ENCODE peak calls at places on chromosomes 4 and X, in ten cellular contexts. C, W, N, J, B, A, Z, G, K and T are unnamed samples.

GRCh38 chr4:22573198-22573597 is 57.3 kb upstream of the ADGRA3 start:
- DNase-seq in C (peak; percentile 71), W (peak; percentile 53), N (no peak), J (no peak), B (peak; percentile 19), A (peak; percentile 63), Z (peak; percentile 71), G (peak; percentile 75), K (no peak), T (no peak)

GRCh38 chrX:115901241-115901640 is 269.3 kb upstream of the AGTR2 start:
- DNase-seq in C (no peak), W (no peak), N (no peak), J (no peak), B (no peak), A (no peak), Z (no peak), G (no peak), K (no peak), T (no peak)

GRCh38 chrX:119654112-119654531 is 38.8 kb downstream of the SEPTIN6 start:
- DNase-seq in C (peak; percentile 56), W (no peak), N (no peak), J (no peak), B (peak; percentile 50), A (peak; percentile 14), Z (peak; percentile 90), G (no peak), K (peak; percentile 54), T (no peak)

GRCh38 chrX:130051176-130051845 is 59.0 kb downstream of the ELF4 start:
- DNase-seq in C (no peak), W (no peak), N (no peak), J (no peak), B (no peak), A (no peak), Z (no peak), G (no peak), K (no peak), T (no peak)

GRCh38 chrX:119853449-119853848 is 686 bp upstream of the UPF3B start:
- DNase-seq in C (no peak), W (peak; percentile 49), N (no peak), J (no peak), B (no peak), A (no peak), Z (peak; percentile 19), G (peak; percentile 12), K (no peak), T (no peak)

GRCh38 chr4:102554482-102554881 is 53.3 kb downstream of the NFKB1 start:
- DNase-seq in C (peak; percentile 66), W (peak; percentile 50), N (no peak), J (no peak), B (peak; percentile 80), A (no peak), Z (no peak), G (peak; percentile 14), K (peak; percentile 92), T (peak; percentile 51)

GRCh38 chrX:40473460-40474204 is 107.1 kb upstream of the ATP6AP2 start:
- DNase-seq in C (no peak), W (no peak), N (no peak), J (no peak), B (no peak), A (no peak), Z (no peak), G (no peak), K (no peak), T (no peak)

GRCh38 chr4:52869656-52870055 is 7.5 kb downstream of the RASL11B start:
- DNase-seq in C (no peak), W (no peak), N (no peak), J (no peak), B (no peak), A (no peak), Z (no peak), G (no peak), K (no peak), T (no peak)

GRCh38 chr4:879730-880079 is 52.4 kb downstream of the GAK start:
- DNase-seq in C (no peak), W (no peak), N (no peak), J (no peak), B (no peak), A (no peak), Z (no peak), G (no peak), K (no peak), T (no peak)

GRCh38 chrX:142327182-142327581 is 122.1 kb upstream of the MAGEC2 start:
- DNase-seq in C (no peak), W (no peak), N (no peak), J (no peak), B (no peak), A (no peak), Z (no peak), G (no peak), K (no peak), T (no peak)

GRCh38 chr4:106854970-106855369 is 181.1 kb downstream of the DKK2 start:
- DNase-seq in C (no peak), W (no peak), N (no peak), J (no peak), B (no peak), A (no peak), Z (no peak), G (no peak), K (no peak), T (no peak)

GRCh38 chrX:107978707-107979307 is 3.4 kb downstream of the TEX13B start:
- DNase-seq in C (no peak), W (no peak), N (peak; percentile 18), J (no peak), B (peak; percentile 14), A (no peak), Z (no peak), G (no peak), K (peak; percentile 19), T (peak; percentile 1)

GRCh38 chrX:88883205-88883604 is 136.2 kb downstream of the CPXCR1 start:
- DNase-seq in C (no peak), W (no peak), N (no peak), J (no peak), B (no peak), A (no peak), Z (no peak), G (no peak), K (no peak), T (no peak)

GRCh38 chrX:98523026-98523425 is 1639.3 kb downstream of the RPA4 start:
- DNase-seq in C (no peak), W (no peak), N (no peak), J (no peak), B (no peak), A (no peak), Z (no peak), G (no peak), K (no peak), T (no peak)

GRCh38 chrX:13607996-13608365 is 38.6 kb downstream of the EGFL6 start:
- DNase-seq in C (no peak), W (no peak), N (no peak), J (no peak), B (no peak), A (no peak), Z (no peak), G (no peak), K (no peak), T (no peak)

GRCh38 chr4:15162465-15163283 is 160.4 kb downstream of the CPEB2 start:
- DNase-seq in C (no peak), W (no peak), N (no peak), J (no peak), B (no peak), A (no peak), Z (no peak), G (no peak), K (peak; percentile 53), T (no peak)

DNA sequence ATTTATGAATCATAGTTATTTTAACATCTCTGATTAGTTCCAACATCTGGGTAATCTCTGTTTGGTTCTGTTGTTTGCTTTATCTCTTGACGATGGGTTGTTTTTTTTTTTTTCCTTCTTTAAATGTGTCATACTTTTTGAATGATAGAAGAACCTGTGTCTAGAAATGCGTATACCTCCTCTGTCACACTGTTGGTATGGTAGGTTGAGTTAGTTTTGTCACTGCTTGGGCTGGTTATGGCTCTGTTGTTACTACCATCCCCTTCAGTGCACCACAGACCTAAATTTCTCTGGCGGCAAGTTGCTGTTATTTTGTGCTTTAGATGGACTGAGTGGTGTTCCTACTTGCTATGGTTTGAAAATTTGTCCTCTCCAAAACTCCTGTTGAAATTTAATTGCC is 16.8 kb downstream of the STIM2 start:
- DNase-seq in C (no peak), W (no peak), N (no peak), J (no peak), B (no peak), A (no peak), Z (no peak), G (no peak), K (no peak), T (no peak)
- H3K9me3 ChIP-seq in C (peaks cover 8% of the 10 kb centered on the region), W (no peaks in the 10 kb centered on the region), N (no peaks in the 10 kb centered on the region), J (no peaks in the 10 kb centered on the region), B (no peaks in the 10 kb centered on the region), A (no peaks in the 10 kb centered on the region), Z (no peaks in the 10 kb centered on the region), G (no peaks in the 10 kb centered on the region), K (no peaks in the 10 kb centered on the region), T (no peaks in the 10 kb centered on the region)

GRCh38 chr4:176793060-176793605 is 411 bp upstream of the VEGFC start:
- DNase-seq in C (no peak), W (no peak), N (no peak), J (no peak), B (no peak), A (peak; percentile 11), Z (no peak), G (no peak), K (no peak), T (no peak)
- H3K27ac ChIP-seq in C (peak overlapping the region; percentile 58), W (peak overlapping the region; percentile 42), N (peak overlapping the region; percentile 94), J (peak overlapping the region; percentile 92), B (peak overlapping the region; percentile 78), A (no peak overlapping the region), Z (peak overlapping the region; percentile 31), G (no peak overlapping the region), K (peak overlapping the region; percentile 86), T (peak overlapping the region; percentile 77)

DNA sequence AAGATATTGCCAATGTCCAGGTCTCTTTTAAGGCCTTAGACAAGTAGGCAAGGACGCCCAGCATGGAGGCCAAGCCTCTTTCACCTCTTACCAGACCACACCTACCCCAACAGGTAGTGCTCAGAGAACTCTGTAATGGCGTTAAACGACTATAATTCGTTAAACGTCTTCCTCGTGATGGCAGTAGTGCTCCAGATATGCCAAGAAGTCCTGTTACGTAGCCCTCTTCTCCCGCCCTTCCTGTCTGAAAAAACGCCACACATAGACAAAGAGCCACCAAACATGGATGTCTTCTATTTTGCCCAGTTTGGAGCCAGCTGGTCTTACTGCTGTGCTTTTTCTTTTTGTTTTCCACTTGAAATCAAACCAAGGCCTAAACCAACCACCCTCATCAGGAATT is 190.7 kb downstream of the OR13H1 start:
- DNase-seq in C (no peak), W (peak; percentile 93), N (no peak), J (no peak), B (peak; percentile 61), A (no peak), Z (no peak), G (peak; percentile 85), K (peak; percentile 81), T (no peak)
- TF ChIP-seq CTCF in C (no peak), W (no peak), N (no peak), J (peak; percentile 17), B (no peak), A (no peak), Z (no peak), G (no peak), K (peak; percentile 44), T (no peak)

GRCh38 chr4:61762722-61763627 is 562.8 kb downstream of the ADGRL3 start:
- DNase-seq in C (no peak), W (no peak), N (no peak), J (no peak), B (no peak), A (no peak), Z (no peak), G (no peak), K (no peak), T (no peak)

GRCh38 chr4:61763682-61764081 is 563.6 kb downstream of the ADGRL3 start:
- DNase-seq in C (no peak), W (no peak), N (no peak), J (no peak), B (no peak), A (no peak), Z (no peak), G (no peak), K (no peak), T (no peak)

GRCh38 chr4:61760820-61761219 is 560.7 kb downstream of the ADGRL3 start:
- DNase-seq in C (no peak), W (no peak), N (no peak), J (no peak), B (no peak), A (no peak), Z (no peak), G (no peak), K (no peak), T (no peak)
- H3K9me3 ChIP-seq in C (peaks cover 37% of the 10 kb centered on the region), W (no peaks in the 10 kb centered on the region), N (no peaks in the 10 kb centered on the region), J (peaks cover 8% of the 10 kb centered on the region), B (no peaks in the 10 kb centered on the region), A (no peaks in the 10 kb centered on the region), Z (no peaks in the 10 kb centered on the region), G (peaks cover 5% of the 10 kb centered on the region), K (no peaks in the 10 kb centered on the region), T (peaks cover 6% of the 10 kb centered on the region)